ENCODE peak calls at places on chromosome 2, in four cellular contexts. A is A549, W is ovary, H is stomach. U is an unnamed sample.

GRCh38 chr2:215624423-215624829 is 188.6 kb upstream of the FN1 start:
- DNase-seq in A (peak; percentile 56), W (no peak), H (no peak), U (peak; percentile 29)

GRCh38 chr2:45754087-45755015 is 102.9 kb downstream of the PRKCE start:
- DNase-seq in A (no peak), W (no peak), H (no peak), U (no peak)

GRCh38 chr2:240960963-240961876 is 37.2 kb upstream of the SNED1 start:
- DNase-seq in A (no peak), W (no peak), H (peak; percentile 11), U (no peak)

GRCh38 chr2:133503323-133503722 is 64.9 kb downstream of the NCKAP5 start:
- DNase-seq in A (no peak), W (no peak), H (no peak), U (no peak)

GRCh38 chr2:14781148-14781547 is 148.6 kb downstream of the LRATD1 start:
- DNase-seq in A (no peak), W (no peak), H (no peak), U (no peak)

GRCh38 chr2:37377187-37377532 is 32.7 kb downstream of the QPCT start:
- DNase-seq in A (no peak), W (no peak), H (no peak), U (no peak)

GRCh38 chr2:17539596-17539992 is 902 bp upstream of the VSNL1 start:
- DNase-seq in A (no peak), W (peak; percentile 12), H (no peak), U (peak; percentile 63)

GRCh38 chr2:159953456-159953855 is 109.0 kb downstream of the PLA2R1 start:
- DNase-seq in A (no peak), W (no peak), H (no peak), U (no peak)

GRCh38 chr2:13651684-13652131 is 935.0 kb downstream of the TRIB2 start:
- DNase-seq in A (no peak), W (no peak), H (no peak), U (no peak)

GRCh38 chr2:189580267-189580661 is 322 bp downstream of the SLC40A1 start:
- DNase-seq in A (no peak), W (peak; percentile 58), H (peak; percentile 29), U (peak; percentile 37)

GRCh38 chr2:215895330-215895729 is 118.0 kb downstream of the MREG start:
- DNase-seq in A (no peak), W (no peak), H (no peak), U (no peak)

GRCh38 chr2:67399144-67399543 is 2.0 kb downstream of the ETAA1 start:
- DNase-seq in A (peak; percentile 27), W (no peak), H (no peak), U (no peak)

GRCh38 chr2:154402138-154402714 is 296.3 kb upstream of the KCNJ3 start:
- DNase-seq in A (peak; percentile 45), W (no peak), H (no peak), U (no peak)

GRCh38 chr2:45826889-45827635 is 175.6 kb downstream of the PRKCE start:
- DNase-seq in A (no peak), W (no peak), H (peak; percentile 31), U (peak; percentile 38)

GRCh38 chr2:158914731-158915130 is 53.7 kb upstream of the TANC1 start:
- DNase-seq in A (no peak), W (no peak), H (no peak), U (no peak)

GRCh38 chr2:12488365-12488972 is 228.3 kb upstream of the TRIB2 start:
- DNase-seq in A (no peak), W (no peak), H (no peak), U (no peak)

GRCh38 chr2:170486730-170487129 is 228.4 kb upstream of the SP5 start:
- DNase-seq in A (no peak), W (no peak), H (no peak), U (no peak)

GRCh38 chr2:238439093-238439849 is 12.5 kb downstream of the ASB1 start:
- DNase-seq in A (peak; percentile 91), W (no peak), H (peak; percentile 61), U (no peak)

GRCh38 chr2:238440331-238440730 is 13.6 kb downstream of the ASB1 start:
- DNase-seq in A (no peak), W (no peak), H (no peak), U (no peak)

GRCh38 chr2:238439912-238440311 is 13.2 kb downstream of the ASB1 start:
- DNase-seq in A (no peak), W (no peak), H (no peak), U (no peak)

GRCh38 chr2:238441262-238442114 is 14.8 kb downstream of the ASB1 start:
- DNase-seq in A (no peak), W (no peak), H (no peak), U (no peak)

DNA sequence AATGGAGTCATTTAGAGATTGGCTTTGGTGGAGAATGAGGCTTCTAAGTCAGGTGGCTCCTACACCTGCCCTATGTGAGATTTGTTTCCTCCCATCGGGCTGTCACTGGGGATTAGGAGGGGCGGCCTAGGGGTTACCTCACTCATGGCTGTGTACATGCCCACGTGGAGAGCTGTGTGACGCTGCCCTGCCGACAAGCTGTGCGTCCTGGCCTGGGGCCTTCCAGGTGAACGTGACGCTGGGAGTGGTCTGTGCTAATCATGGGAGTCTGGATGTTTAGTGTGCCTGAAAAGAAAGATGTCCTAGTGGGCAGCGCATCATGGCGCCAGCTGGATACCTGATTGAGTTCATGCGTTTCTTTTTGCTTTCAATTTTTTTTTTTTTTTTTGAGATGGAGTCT is 14.0 kb downstream of the ASB1 start:
- DNase-seq in A (no peak), W (no peak), H (no peak), U (no peak)
- TF ChIP-seq EP300 in A (no peak), W (no peak), H (no peak), U (no peak)

GRCh38 chr2:129069875-129070594 is 751.4 kb upstream of the HS6ST1 start:
- DNase-seq in A (no peak), W (no peak), H (peak; percentile 87), U (peak; percentile 76)
- H3K4me1 ChIP-seq in A (no peaks in the 10 kb centered on the region), W (no peaks in the 10 kb centered on the region), H (peaks cover 18% of the 10 kb centered on the region), U (peaks cover 14% of the 10 kb centered on the region)

GRCh38 chr2:79935771-79936657 is 368.5 kb downstream of the LRRTM1 start:
- DNase-seq in A (peak; percentile 78), W (no peak), H (peak; percentile 27), U (peak; percentile 48)
- H3K4me3 ChIP-seq in A (no peak overlapping the region), W (no peak overlapping the region), H (no peak overlapping the region), U (no peak overlapping the region)

GRCh38 chr2:238875531-238876231 is 27.8 kb downstream of the TWIST2 start:
- DNase-seq in A (no peak), W (peak; percentile 14), H (peak; percentile 22), U (no peak)
- TF ChIP-seq EP300 in A (no peak), W (no peak), H (no peak), U (no peak)

GRCh38 chr2:47520302-47520630 is 117.3 kb downstream of the MSH2 start:
- DNase-seq in A (no peak), W (no peak), H (no peak), U (no peak)
- H3K4me1 ChIP-seq in A (peaks cover 9% of the 10 kb centered on the region), W (peaks cover 2% of the 10 kb centered on the region), H (peaks cover 18% of the 10 kb centered on the region), U (peaks cover 11% of the 10 kb centered on the region)

U was measured in transverse colon.